ENCODE peak calls at places on chromosomes 11 and 22, in seven cellular contexts. G is OCI-LY7, N is neuronal stem cell, J is A549, Y is right atrium auricular region, U is breast epithelium, H is Peyer's patch. O is an unnamed sample.

GRCh38 chr11:121023848-121024751 is at the start of gene TBCEL:
- DNase-seq in G (peak), N (peak), J (peak), Y (peak), U (peak), H (peak), O (peak)

GRCh38 chr11:59545179-59546020 is 34.1 kb downstream of the OR4D9 start:
- DNase-seq in G (no peak), N (no peak), J (peak), Y (no peak), U (no peak), H (no peak), O (peak)

GRCh38 chr11:8039530-8040260 is 41.3 kb upstream of the TUB start:
- DNase-seq in G (no peak), N (no peak), J (no peak), Y (peak), U (no peak), H (no peak), O (no peak)

GRCh38 chr11:47305734-47306483 is 36.0 kb downstream of the MADD start:
- DNase-seq in G (no peak), N (no peak), J (no peak), Y (peak), U (peak), H (no peak), O (no peak)

GRCh38 chr11:12769834-12770345 is 95.7 kb downstream of the TEAD1 start:
- DNase-seq in G (no peak), N (no peak), J (peak), Y (no peak), U (no peak), H (no peak), O (peak)

GRCh38 chr11:57763568-57763967 is 2.0 kb downstream of the CTNND1 start:
- DNase-seq in G (no peak), N (no peak), J (peak), Y (no peak), U (no peak), H (no peak), O (no peak)

GRCh38 chr11:31641477-31642062 is 132.0 kb downstream of the ELP4 start:
- DNase-seq in G (peak), N (peak), J (peak), Y (no peak), U (no peak), H (no peak), O (no peak)

GRCh38 chr22:44685384-44686056 is 16.5 kb upstream of the PRR5 start:
- DNase-seq in G (peak), N (no peak), J (peak), Y (no peak), U (no peak), H (peak), O (no peak)

GRCh38 chr11:31655483-31655882 is 145.9 kb downstream of the ELP4 start:
- DNase-seq in G (no peak), N (no peak), J (peak), Y (no peak), U (no peak), H (no peak), O (peak)

GRCh38 chr11:44308923-44309482 is 936 bp downstream of the ALX4 start:
- DNase-seq in G (no peak), N (no peak), J (no peak), Y (no peak), U (no peak), H (no peak), O (no peak)
- H3K4me3 ChIP-seq in G (no peak), N (peak), J (peak), Y (no peak), U (peak), H (no peak), O (peak)

GRCh38 chr11:17406082-17406817 is 17.8 kb upstream of the KCNJ11 start:
- DNase-seq in G (no peak), N (no peak), J (no peak), Y (no peak), U (no peak), H (peak), O (no peak)
- H3K4me3 ChIP-seq in G (no peak), N (no peak), J (no peak), Y (no peak), U (no peak), H (no peak), O (no peak)

DNA sequence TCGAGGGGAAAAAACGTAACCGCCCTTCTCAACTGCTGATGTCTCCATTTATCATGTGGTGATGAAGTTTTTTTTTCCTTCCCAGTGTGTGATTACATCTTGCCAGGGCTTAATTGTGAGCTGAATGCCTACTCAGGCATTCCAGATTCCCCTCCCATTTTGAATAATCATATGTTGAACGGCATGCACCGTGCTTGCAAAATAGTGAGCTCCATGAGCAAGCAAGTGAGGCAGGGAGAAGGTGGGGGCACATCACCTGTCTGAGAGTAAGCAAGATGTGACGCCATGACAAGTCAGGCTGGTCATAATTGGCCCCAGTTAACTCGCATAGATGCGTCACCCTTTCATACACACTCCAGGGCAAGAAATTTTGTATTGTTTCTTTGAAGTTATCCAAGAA is 2.7 kb upstream of the TOB2 start:
- DNase-seq in G (peak), N (no peak), J (no peak), Y (no peak), U (no peak), H (no peak), O (no peak)
- H3K4me3 ChIP-seq in G (no peak), N (no peak), J (no peak), Y (no peak), U (no peak), H (no peak), O (no peak)

GRCh38 chr11:73528877-73529530 is 68.9 kb downstream of the FAM168A start:
- DNase-seq in G (no peak), N (no peak), J (no peak), Y (no peak), U (no peak), H (no peak), O (no peak)
- H3K4me3 ChIP-seq in G (no peak), N (no peak), J (no peak), Y (no peak), U (peak), H (peak), O (no peak)

GRCh38 chr11:34250732-34251639 is 106.8 kb downstream of the ABTB2 start:
- DNase-seq in G (peak), N (no peak), J (peak), Y (peak), U (no peak), H (peak), O (no peak)
- H3K4me3 ChIP-seq in G (peak), N (peak), J (no peak), Y (peak), U (peak), H (no peak), O (peak)

GRCh38 chr11:118175031-118175531 is 1.4 kb downstream of the SCN2B start:
- DNase-seq in G (no peak), N (no peak), J (no peak), Y (no peak), U (no peak), H (no peak), O (no peak)

GRCh38 chr11:118176400-118177134 is at the start of gene SCN2B:
- DNase-seq in G (peak), N (no peak), J (no peak), Y (no peak), U (no peak), H (no peak), O (no peak)

GRCh38 chr11:118172356-118172755 is 4.1 kb downstream of the SCN2B start:
- DNase-seq in G (no peak), N (no peak), J (no peak), Y (no peak), U (no peak), H (no peak), O (no peak)

GRCh38 chr11:118174006-118174567 is 2.4 kb downstream of the SCN2B start:
- DNase-seq in G (no peak), N (no peak), J (no peak), Y (no peak), U (no peak), H (no peak), O (no peak)

GRCh38 chr11:118175600-118176399 is 639 bp downstream of the SCN2B start:
- DNase-seq in G (no peak), N (no peak), J (no peak), Y (no peak), U (no peak), H (no peak), O (no peak)
- H3K4me3 ChIP-seq in G (peak), N (no peak), J (no peak), Y (peak), U (peak), H (peak), O (no peak)

DNA sequence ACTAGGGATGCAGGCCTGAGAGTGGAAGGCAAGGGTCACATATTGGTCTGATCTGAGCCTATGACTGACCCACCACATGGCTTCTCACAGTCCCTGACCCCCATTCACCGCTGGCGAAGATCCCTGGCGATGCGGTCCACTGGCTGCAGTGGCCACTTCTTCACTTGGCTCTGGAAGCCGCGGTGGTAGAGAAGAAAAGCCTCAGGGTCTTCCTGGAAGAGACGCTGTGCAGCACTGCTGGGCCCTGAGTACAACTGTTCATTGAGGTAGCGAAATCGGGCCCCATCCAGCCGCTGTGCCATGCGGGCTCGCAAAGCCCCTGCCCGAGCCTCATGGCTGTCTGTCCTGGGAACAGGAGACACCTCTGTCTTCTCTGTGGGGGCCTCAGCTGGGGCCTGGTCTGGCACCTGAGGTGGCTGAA is 2.4 kb downstream of the RRP8 start:
- DNase-seq in G (no peak), N (no peak), J (no peak), Y (peak), U (no peak), H (no peak), O (no peak)
- H3K4me3 ChIP-seq in G (no peak), N (peak), J (no peak), Y (no peak), U (no peak), H (no peak), O (no peak)

GRCh38 chr11:33377100-33377851 is 120.1 kb downstream of the HIPK3 start:
- DNase-seq in G (no peak), N (peak), J (no peak), Y (no peak), U (no peak), H (no peak), O (no peak)
- H3K4me3 ChIP-seq in G (peak), N (peak), J (peak), Y (no peak), U (peak), H (no peak), O (peak)

GRCh38 chr11:119091966-119092879 is 7.5 kb downstream of the HMBS start:
- DNase-seq in G (peak), N (no peak), J (no peak), Y (no peak), U (no peak), H (no peak), O (no peak)
- H3K4me3 ChIP-seq in G (peak), N (peak), J (peak), Y (no peak), U (no peak), H (no peak), O (peak)

O was measured in skeletal muscle cell.